ENCODE peak calls at places on chromosome 1, in eight cellular contexts. I is HepG2, E is transverse colon, C is spleen, B is Panc1, M is HL-60, U is sigmoid colon, K is GM12891. Q is an unnamed sample.

GRCh38 chr1:58443986-58444603 is 102.4 kb downstream of the OMA1 start:
- DNase-seq in M (no peak), C (no peak), I (no peak), B (no peak), U (no peak), K (no peak), E (no peak), Q (no peak)

GRCh38 chr1:54407201-54407956 is 1.2 kb upstream of the SSBP3 start:
- DNase-seq in I (peak), K (peak), E (peak), B (peak), U (peak), C (peak), M (peak), Q (peak)

GRCh38 chr1:93672069-93672468 is 9.6 kb downstream of the BCAR3 start:
- DNase-seq in M (no peak), C (no peak), B (no peak), U (peak), E (peak), K (no peak), I (no peak), Q (no peak)

GRCh38 chr1:78617615-78618026 is 2.6 kb upstream of the IFI44L start:
- DNase-seq in M (peak), E (peak), C (peak), K (no peak), U (peak), I (peak), B (peak), Q (peak)

GRCh38 chr1:203153051-203153988 is 22.3 kb downstream of the MYBPH start:
- DNase-seq in B (no peak), C (no peak), E (no peak), K (no peak), I (no peak), U (no peak), M (no peak), Q (peak)

GRCh38 chr1:198902616-198903140 is 263.8 kb downstream of the PTPRC start:
- DNase-seq in M (no peak), K (no peak), B (no peak), U (no peak), E (no peak), I (no peak), C (no peak), Q (peak)

GRCh38 chr1:30109853-30110252 is 613.5 kb downstream of the MATN1 start:
- DNase-seq in C (no peak), K (no peak), M (no peak), I (no peak), U (peak), B (no peak), E (no peak), Q (no peak)

GRCh38 chr1:33327587-33328325 is 6.9 kb upstream of the A3GALT2 start:
- DNase-seq in M (peak), K (no peak), C (peak), U (peak), E (peak), B (no peak), I (no peak), Q (no peak)

DNA sequence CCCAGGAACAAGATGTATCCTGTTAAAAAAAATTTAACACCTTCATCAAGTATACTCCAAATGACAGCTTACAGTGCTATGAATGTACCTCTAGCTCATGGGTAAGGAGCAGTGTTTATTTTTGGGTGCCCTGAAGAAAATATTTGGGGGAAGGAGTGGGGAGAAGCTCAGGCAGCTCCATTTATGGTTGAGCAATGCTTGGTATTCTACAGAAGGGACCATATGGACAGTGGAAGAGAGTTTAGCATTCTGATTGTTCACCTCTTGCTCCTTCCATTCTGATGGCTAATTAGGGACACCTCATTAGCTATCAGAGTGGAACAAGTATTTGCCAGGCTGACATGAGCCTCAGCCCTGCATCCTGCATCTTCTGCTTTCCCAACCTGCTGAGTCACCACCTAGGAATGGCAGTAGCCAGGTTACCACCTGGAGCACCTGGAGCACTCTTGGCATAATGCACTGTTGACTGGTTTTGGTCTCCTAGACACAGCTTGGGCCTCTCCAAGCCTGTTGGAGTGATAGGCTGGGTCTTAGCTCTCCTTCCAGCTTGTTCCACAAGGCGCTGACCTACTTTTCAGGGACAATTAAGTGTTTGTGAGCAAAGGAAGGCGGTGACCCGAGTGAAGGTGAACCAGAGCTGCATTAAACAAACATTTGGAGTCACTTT is 62.0 kb upstream of the MACF1 start:
- DNase-seq in U (no peak), E (no peak), B (no peak), I (no peak), M (no peak), K (no peak), C (no peak), Q (no peak)
- TF ChIP-seq POLR2AphosphoS5 in U (no peak), E (no peak), B (no peak), I (no peak), M (no peak), K (no peak), C (no peak), Q (no peak)

GRCh38 chr1:32180186-32181060 is 948 bp downstream of the TXLNA start:
- DNase-seq in C (peak), B (no peak), I (peak), U (peak), E (peak), K (peak), M (peak), Q (no peak)
- TF ChIP-seq POLR2AphosphoS5 in C (no peak), B (no peak), I (no peak), U (no peak), E (no peak), K (no peak), M (no peak), Q (no peak)

GRCh38 chr1:110879758-110880606 is 7.0 kb downstream of the CD53 start:
- DNase-seq in M (peak), E (peak), B (no peak), I (no peak), C (no peak), U (no peak), K (no peak), Q (no peak)
- TF ChIP-seq POLR2AphosphoS5 in M (peak), E (no peak), B (no peak), I (no peak), C (no peak), U (no peak), K (peak), Q (no peak)

DNA sequence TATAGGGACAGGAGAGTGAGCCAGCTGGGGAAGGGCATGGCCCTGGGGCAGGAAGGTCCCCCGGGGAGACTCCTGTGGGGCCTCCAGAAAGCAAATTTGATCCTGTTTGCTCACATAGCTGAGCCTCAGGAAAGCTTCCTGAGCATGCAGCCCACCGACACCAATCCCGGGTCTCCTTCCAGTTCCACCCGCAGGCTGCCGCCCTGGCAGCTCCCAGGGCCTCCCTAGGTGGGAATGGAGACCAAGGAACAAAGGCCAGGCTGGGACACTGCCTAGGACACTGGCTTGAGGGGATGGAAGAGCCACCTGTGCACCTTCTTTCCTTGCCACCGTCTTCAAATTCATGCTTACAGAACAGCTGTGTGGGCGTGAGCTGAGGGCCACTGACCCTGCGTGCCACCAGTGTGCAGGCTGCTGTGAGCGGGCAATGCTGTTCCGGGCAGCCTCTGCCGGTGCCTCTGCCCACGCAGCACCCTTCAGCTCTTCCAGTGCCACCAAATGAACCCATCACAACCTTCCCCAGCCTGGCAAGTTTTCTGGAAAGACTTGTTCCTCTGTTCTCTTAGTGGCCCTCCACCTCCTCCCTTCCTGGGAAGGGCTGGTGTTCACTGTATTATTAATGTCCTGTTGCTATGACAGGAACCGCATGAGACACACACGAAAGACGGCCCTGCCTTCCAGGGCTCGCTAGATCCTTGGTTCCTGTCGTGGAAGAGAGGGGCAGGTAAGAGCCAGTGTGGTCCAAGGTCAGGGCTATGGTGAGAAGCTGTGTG is 53.6 kb downstream of the ACBD3 start:
- DNase-seq in C (peak), B (no peak), U (peak), M (no peak), I (no peak), E (no peak), K (no peak), Q (no peak)
- TF ChIP-seq POLR2AphosphoS5 in C (no peak), B (no peak), U (no peak), M (no peak), I (no peak), E (no peak), K (no peak), Q (no peak)

Q was measured in SK-N-MC.